ENCODE peak calls at places on chromosomes 2 and 18, in nine cellular contexts. T, U, P, C, V, R, D, W and S are unnamed samples.

GRCh38 chr2:233831011-233831721 is 23.2 kb downstream of the HJURP start:
- ATAC-seq in C (no peak), V (no peak), W (peak; percentile 19), P (peak; percentile 33), R (no peak), U (no peak), D (no peak), T (peak; percentile 11), S (no peak)

GRCh38 chr2:191115801-191116200 is 35.0 kb downstream of the STAT4 start:
- ATAC-seq in P (peak; percentile 80), D (no peak), V (peak; percentile 56), W (peak; percentile 77), C (peak; percentile 54), R (no peak), T (no peak), U (no peak), S (peak; percentile 68)

GRCh38 chr2:9590635-9591034 is 35.0 kb upstream of the ADAM17 start:
- ATAC-seq in R (no peak), P (peak; percentile 45), V (peak; percentile 47), D (no peak), U (no peak), W (no peak), T (no peak), C (no peak), S (peak; percentile 41)

GRCh38 chr2:71683070-71683469 is 229.7 kb downstream of the DYSF start:
- ATAC-seq in D (no peak), W (no peak), U (no peak), R (no peak), C (no peak), T (no peak), P (no peak), V (no peak), S (no peak)

GRCh38 chr2:237208373-237209045 is 122.8 kb downstream of the COPS8 start:
- ATAC-seq in D (no peak), V (no peak), R (peak; percentile 43), C (no peak), P (no peak), T (peak; percentile 70), W (no peak), U (peak; percentile 64), S (no peak)

GRCh38 chr18:6207941-6208340 is 206.8 kb downstream of the L3MBTL4 start:
- ATAC-seq in R (no peak), D (no peak), V (no peak), P (no peak), T (no peak), U (no peak), C (no peak), W (no peak), S (no peak)

GRCh38 chr2:171531291-171531690 is 9.0 kb downstream of the CYBRD1 start:
- ATAC-seq in V (no peak), U (no peak), C (no peak), R (peak; percentile 49), T (peak; percentile 81), D (no peak), W (no peak), P (no peak), S (no peak)

GRCh38 chr2:40243581-40243980 is 208.3 kb downstream of the SLC8A1 start:
- ATAC-seq in U (no peak), P (no peak), V (no peak), T (no peak), W (no peak), C (no peak), D (no peak), R (no peak), S (no peak)

GRCh38 chr2:231127480-231127879 is 2.6 kb upstream of the HTR2B start:
- ATAC-seq in D (no peak), R (no peak), U (no peak), T (no peak), C (no peak), V (no peak), P (no peak), W (no peak), S (no peak)

GRCh38 chr2:72933207-72933606 is 15.9 kb downstream of the EMX1 start:
- ATAC-seq in C (no peak), V (no peak), D (no peak), R (no peak), W (no peak), T (no peak), P (no peak), U (no peak), S (no peak)

GRCh38 chr2:202965810-202966454 is 48.7 kb upstream of the NBEAL1 start:
- ATAC-seq in T (no peak), R (no peak), D (peak; percentile 39), C (no peak), P (peak; percentile 75), U (no peak), W (peak; percentile 83), V (peak; percentile 63), S (peak; percentile 99)

GRCh38 chr2:42085706-42086487 is 38.1 kb downstream of the PKDCC start:
- ATAC-seq in P (peak; percentile 44), R (peak; percentile 29), C (peak; percentile 29), T (peak; percentile 21), U (peak; percentile 5), V (no peak), W (no peak), D (no peak), S (no peak)

GRCh38 chr18:43248610-43249249 is 28.6 kb downstream of the SYT4 start:
- ATAC-seq in U (no peak), D (no peak), R (no peak), C (no peak), P (no peak), T (no peak), W (no peak), V (no peak), S (no peak)

GRCh38 chr18:60020107-60020925 is 120.5 kb downstream of the PMAIP1 start:
- ATAC-seq in P (no peak), W (no peak), D (peak; percentile 60), R (no peak), C (no peak), T (no peak), U (no peak), V (no peak), S (no peak)

GRCh38 chr2:30272761-30273573 is 41.6 kb downstream of the LBH start:
- ATAC-seq in U (no peak), R (no peak), D (no peak), C (no peak), P (peak; percentile 61), T (no peak), W (peak; percentile 63), V (peak; percentile 71), S (peak; percentile 57)

GRCh38 chr2:170221317-170222288 is 43.7 kb downstream of the MYO3B start:
- ATAC-seq in T (no peak), W (peak; percentile 77), C (no peak), V (no peak), P (peak; percentile 42), R (no peak), D (peak; percentile 35), U (no peak), S (peak; percentile 28)

GRCh38 chr2:11748018-11748860 is 1.8 kb downstream of the LPIN1 start:
- ATAC-seq in U (no peak), W (no peak), T (no peak), D (no peak), R (no peak), C (no peak), V (no peak), P (no peak), S (no peak)

GRCh38 chr2:147713349-147713748 is 131.5 kb upstream of the ACVR2A start:
- ATAC-seq in T (no peak), P (no peak), C (no peak), V (no peak), W (no peak), D (no peak), U (no peak), R (no peak), S (no peak)